ENCODE peak calls at places on chromosome 3, in five cellular contexts. X is H1, G is HCT116, J is Panc1, P is GM12878. A is an unnamed sample.

GRCh38 chr3:127722928-127723603 is 50.3 kb downstream of the ABTB1 start:
- DNase-seq in G (no peak), J (no peak), P (no peak), X (no peak), A (peak)

GRCh38 chr3:122911901-122912300 is 115.7 kb downstream of the SEMA5B start:
- DNase-seq in G (no peak), J (no peak), X (no peak), P (no peak), A (no peak)

GRCh38 chr3:181176610-181177009 is 187.1 kb upstream of the DNAJC19 start:
- DNase-seq in X (no peak), J (peak), P (peak), G (peak), A (peak)

GRCh38 chr3:171811913-171812321 is 1.6 kb upstream of the PLD1 start:
- DNase-seq in G (no peak), P (no peak), X (no peak), J (no peak), A (no peak)

GRCh38 chr3:71725279-71725991 is at the start of gene EIF4E3:
- DNase-seq in X (peak), G (no peak), P (no peak), J (no peak), A (peak)

GRCh38 chr3:112018712-112019111 is 15.8 kb upstream of the TMPRSS7 start:
- DNase-seq in P (no peak), G (no peak), J (no peak), X (no peak), A (no peak)

GRCh38 chr3:141057951-141058800 is 7.0 kb downstream of the SPSB4 start:
- DNase-seq in G (no peak), X (peak), P (no peak), J (no peak), A (peak)

GRCh38 chr3:194937144-194937543 is 251.5 kb downstream of the FAM43A start:
- DNase-seq in G (no peak), X (peak), P (no peak), J (no peak), A (no peak)

GRCh38 chr3:41363830-41364523 is 164.7 kb downstream of the CTNNB1 start:
- DNase-seq in G (no peak), J (no peak), X (no peak), P (no peak), A (no peak)

GRCh38 chr3:136277115-136277514 is 27.0 kb downstream of the PCCB start:
- DNase-seq in X (no peak), J (no peak), G (no peak), P (no peak), A (no peak)

GRCh38 chr3:53780171-53780570 is 66.0 kb downstream of the CHDH start:
- DNase-seq in J (no peak), X (no peak), P (no peak), G (no peak), A (no peak)
- TF ChIP-seq SIN3A in J (no peak), X (no peak), P (no peak), G (no peak), A (no peak)

DNA sequence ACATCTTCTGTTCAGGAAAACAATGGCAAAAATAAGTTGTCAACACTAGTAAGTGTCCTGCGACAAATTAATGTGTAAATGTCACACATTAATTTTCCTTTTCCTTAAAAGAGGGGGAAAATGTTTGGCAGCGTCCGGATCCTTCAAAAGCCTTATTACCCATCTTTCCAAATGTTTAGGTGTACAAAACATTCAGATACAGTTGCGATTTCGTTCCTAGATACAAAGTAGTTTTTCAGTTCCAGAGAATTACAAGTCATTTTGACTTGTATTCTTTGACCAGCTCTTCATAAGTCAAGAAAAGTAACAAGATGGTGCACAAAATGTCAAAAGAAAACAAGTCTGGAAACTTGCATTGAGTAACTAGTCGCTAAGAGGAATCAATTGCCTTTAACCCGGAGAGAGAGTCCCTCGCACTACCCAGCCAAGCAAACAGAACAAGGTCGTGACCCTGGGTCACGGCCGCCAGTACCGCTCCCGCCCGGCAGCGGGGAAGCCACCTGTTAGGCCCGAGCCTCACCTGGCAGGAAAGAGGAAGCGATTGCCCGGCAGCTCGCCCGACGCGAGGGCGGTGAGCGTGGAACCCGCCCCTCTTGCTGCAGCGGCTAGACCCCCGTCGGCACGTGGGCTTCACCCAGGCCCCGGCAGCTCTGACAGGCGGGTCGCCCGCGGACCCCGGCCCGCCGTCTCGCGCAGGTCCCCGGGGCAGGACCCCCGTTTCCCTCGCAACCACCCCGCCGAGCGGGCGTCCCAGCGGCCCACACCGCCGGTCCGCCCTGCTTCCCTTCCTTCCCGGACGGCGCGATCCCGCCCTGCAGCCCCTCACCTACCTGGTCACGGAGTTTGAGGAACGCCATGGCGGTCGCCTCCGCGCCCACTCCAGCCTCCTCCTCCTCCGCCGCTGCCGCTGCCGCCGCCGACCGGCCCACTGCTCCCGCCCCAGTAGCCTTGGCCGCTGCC is 61.0 kb upstream of the ANKRD28 start:
- DNase-seq in J (no peak), G (no peak), X (peak), P (peak), A (peak)
- TF ChIP-seq SIN3A in J (no peak), G (peak), X (peak), P (peak), A (no peak)

GRCh38 chr3:124512881-124513609 is 217.2 kb upstream of the UMPS start:
- DNase-seq in G (no peak), X (no peak), P (no peak), J (no peak), A (no peak)

GRCh38 chr3:124509884-124510283 is 220.4 kb upstream of the UMPS start:
- DNase-seq in J (no peak), G (no peak), P (no peak), X (no peak), A (no peak)

GRCh38 chr3:124513610-124513997 is 216.6 kb upstream of the UMPS start:
- DNase-seq in X (peak), P (no peak), J (no peak), G (no peak), A (no peak)

GRCh38 chr3:124514681-124515080 is 215.6 kb upstream of the UMPS start:
- DNase-seq in X (no peak), J (no peak), G (no peak), P (no peak), A (no peak)

DNA sequence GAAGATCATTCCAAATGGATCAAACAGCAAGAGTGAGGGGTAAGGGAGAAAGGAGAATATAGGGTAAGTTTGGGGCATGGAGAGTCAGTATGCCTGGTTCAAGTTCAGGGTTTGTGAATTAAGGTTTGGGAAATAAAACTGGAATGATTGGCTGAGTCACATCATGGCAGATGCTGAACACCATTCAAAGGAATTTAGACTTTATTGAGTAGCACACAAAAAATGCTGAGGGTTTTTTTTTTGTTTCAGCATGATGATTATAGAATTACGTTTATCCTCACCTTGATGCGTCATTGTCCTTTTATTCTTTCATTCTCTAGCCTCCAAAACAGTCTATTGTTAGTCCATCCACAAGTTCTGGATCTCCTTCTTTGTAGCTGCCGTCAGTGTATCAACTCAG is 220.0 kb upstream of the UMPS start:
- DNase-seq in P (no peak), J (no peak), X (no peak), G (no peak), A (no peak)
- TF ChIP-seq SIN3A in P (no peak), J (no peak), X (no peak), G (no peak), A (no peak)

DNA sequence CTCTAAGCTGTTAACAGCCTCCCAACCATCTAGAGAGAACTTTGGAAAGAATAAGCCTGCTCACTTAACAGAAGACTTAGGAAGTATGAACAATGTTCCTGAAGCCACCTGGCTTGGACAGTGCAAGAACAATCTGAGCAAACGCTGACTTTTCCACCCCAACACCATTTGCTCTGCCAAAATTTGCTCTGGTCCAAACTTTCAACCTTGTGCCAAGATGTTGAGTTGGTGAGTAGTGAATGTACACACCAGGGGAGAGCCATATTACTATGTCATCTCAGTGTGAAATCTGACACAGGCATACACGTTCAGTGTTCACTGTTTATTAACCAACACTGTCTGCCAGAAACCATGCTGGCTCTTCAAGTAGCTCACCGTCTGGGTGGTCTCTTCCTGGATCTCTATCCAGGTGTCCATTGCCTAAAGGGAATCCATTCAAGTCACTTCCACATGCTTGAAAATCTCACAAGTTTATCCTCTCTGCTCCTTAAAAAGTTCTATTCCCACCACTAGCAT is 152.8 kb upstream of the LPP start:
- DNase-seq in X (no peak), G (no peak), J (no peak), P (no peak), A (no peak)
- TF ChIP-seq SIN3A in X (no peak), G (no peak), J (no peak), P (no peak), A (no peak)

GRCh38 chr3:43738305-43738704 is 47.6 kb downstream of the ABHD5 start:
- DNase-seq in X (no peak), G (no peak), P (no peak), J (no peak), A (no peak)

GRCh38 chr3:43733459-43734384 is 43.0 kb downstream of the ABHD5 start:
- DNase-seq in G (no peak), X (no peak), P (no peak), J (no peak), A (no peak)

GRCh38 chr3:43736558-43736995 is 45.8 kb downstream of the ABHD5 start:
- DNase-seq in J (no peak), P (no peak), G (no peak), X (no peak), A (no peak)

GRCh38 chr3:43735618-43736017 is 44.9 kb downstream of the ABHD5 start:
- DNase-seq in G (no peak), P (no peak), J (no peak), X (no peak), A (no peak)

GRCh38 chr3:43737001-43737440 is 46.3 kb downstream of the ABHD5 start:
- DNase-seq in P (no peak), J (no peak), X (no peak), G (no peak), A (no peak)
- TF ChIP-seq SIN3A in P (no peak), J (no peak), X (no peak), G (no peak), A (no peak)

GRCh38 chr3:27312044-27312668 is 57.0 kb downstream of the NEK10 start:
- DNase-seq in X (no peak), P (peak), J (peak), G (peak), A (peak)

GRCh38 chr3:27307566-27307965 is 61.6 kb downstream of the NEK10 start:
- DNase-seq in G (no peak), P (no peak), J (no peak), X (no peak), A (no peak)

GRCh38 chr3:27315003-27315402 is 54.2 kb downstream of the NEK10 start:
- DNase-seq in G (no peak), P (no peak), X (no peak), J (no peak), A (no peak)

GRCh38 chr3:27311400-27311799 is 57.8 kb downstream of the NEK10 start:
- DNase-seq in J (peak), X (no peak), P (no peak), G (peak), A (peak)

DNA sequence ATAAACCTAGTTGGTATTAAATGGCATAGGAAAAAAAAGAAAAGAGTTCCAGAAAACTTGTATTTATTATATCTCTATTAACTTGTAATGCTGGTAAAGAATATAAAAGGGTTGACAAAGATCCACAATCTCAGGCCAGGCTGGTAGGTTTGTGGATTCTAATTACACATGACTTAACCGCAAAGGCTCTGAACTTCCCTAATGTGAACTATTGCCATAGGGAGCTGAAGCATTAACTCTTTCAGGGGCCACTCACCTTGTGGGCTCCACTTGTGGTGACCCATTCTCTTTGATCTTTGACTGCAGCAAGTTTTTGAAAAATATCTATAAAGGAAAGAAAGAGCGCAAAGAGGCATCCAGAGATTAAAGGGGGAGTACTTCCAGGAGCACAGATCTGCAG is 58.5 kb downstream of the NEK10 start:
- DNase-seq in X (no peak), G (peak), J (no peak), P (no peak), A (no peak)
- TF ChIP-seq SIN3A in X (no peak), G (no peak), J (no peak), P (no peak), A (no peak)

GRCh38 chr3:17372811-17373210 is 369.6 kb downstream of the TBC1D5 start:
- DNase-seq in G (no peak), X (no peak), P (no peak), J (no peak), A (no peak)
- TF ChIP-seq SIN3A in G (no peak), X (no peak), P (no peak), J (no peak), A (no peak)

DNA sequence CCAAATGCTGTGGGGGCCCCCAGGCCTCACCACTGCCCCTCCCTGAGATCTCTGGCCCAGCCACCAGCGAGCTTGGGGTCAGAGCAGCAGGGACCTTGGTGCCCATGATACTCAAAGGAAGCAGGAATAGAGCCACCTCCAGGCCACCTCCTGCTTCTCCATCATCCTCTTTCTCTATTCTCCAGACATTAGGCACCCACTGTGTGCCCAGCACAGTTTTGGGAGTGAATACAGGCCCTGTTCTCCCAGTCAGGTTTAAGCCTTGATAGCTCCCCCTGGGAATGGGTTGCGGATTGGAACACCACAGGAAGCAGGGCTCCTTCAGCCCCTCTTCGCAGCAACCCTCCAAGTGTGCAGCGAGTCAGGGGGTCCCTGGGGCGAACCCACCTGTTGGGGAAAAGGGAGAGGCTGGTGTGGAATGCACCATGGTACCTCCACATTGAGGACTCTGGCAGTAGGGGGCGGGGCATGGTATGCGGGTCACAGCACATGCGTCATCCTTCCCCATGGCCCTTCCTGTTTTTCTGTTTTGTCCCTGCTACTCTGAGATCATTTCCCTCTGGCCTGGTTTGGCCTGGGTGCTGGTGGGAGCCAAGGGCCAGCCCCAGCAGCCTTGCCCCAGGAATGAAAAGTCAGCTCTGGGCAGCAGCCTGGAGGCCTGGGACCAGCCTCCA is 14.2 kb upstream of the SEMA3B start:
- DNase-seq in P (no peak), G (no peak), X (no peak), J (no peak), A (no peak)
- TF ChIP-seq SIN3A in P (no peak), G (no peak), X (no peak), J (no peak), A (no peak)

GRCh38 chr3:30505866-30506517 is 100.4 kb upstream of the TGFBR2 start:
- DNase-seq in G (no peak), P (no peak), X (no peak), J (no peak), A (no peak)
- TF ChIP-seq SIN3A in G (no peak), P (no peak), X (no peak), J (no peak), A (no peak)

GRCh38 chr3:104437891-104438290 is 928.8 kb upstream of the ALCAM start:
- DNase-seq in P (no peak), X (no peak), J (no peak), G (no peak), A (no peak)

GRCh38 chr3:104437131-104437750 is 929.5 kb upstream of the ALCAM start:
- DNase-seq in J (no peak), G (peak), X (no peak), P (no peak), A (no peak)

GRCh38 chr3:104436536-104436935 is 930.2 kb upstream of the ALCAM start:
- DNase-seq in J (no peak), X (no peak), G (no peak), P (no peak), A (no peak)

DNA sequence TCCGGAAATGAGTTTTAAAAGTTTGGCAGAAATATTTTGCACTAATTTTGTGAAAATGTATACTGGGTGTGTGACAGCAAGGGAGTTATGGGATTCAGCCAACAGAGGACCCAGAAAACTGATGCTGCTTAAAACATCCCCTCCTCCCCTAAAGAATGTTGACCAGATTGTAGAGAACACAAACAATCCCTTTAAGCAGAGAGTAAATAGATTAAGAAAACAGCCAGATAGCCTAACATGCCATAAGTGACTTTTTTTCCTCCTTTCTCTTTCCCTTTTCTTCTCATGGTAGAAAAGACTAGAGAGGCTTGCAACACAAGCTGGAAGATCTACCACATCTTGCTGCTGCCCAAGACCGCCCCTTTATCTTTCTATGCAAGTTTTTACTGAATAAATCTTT is 927.9 kb upstream of the ALCAM start:
- DNase-seq in X (no peak), G (no peak), P (no peak), J (no peak), A (no peak)
- TF ChIP-seq SIN3A in X (no peak), G (no peak), P (no peak), J (no peak), A (no peak)